ENCODE peak calls at places on chromosomes 3 and 15, in ten cellular contexts. O is activated naive CD4-positive, alpha-beta T cell treated with anti-CD3 and anti-CD28 coated beads, Interleukin-2, amount 50 U/mL, for 16 hours; S is AG09319; P is T-helper 2 cell; N is right cardiac atrium; X is GM13976; V is activated CD4-positive, alpha-beta T cell treated with anti-CD3 and anti-CD28 coated beads, Interleukin-2, amount 50 U/mL, for 1 hour; H is GM13977; R is OCI-LY7; Q is non-pigmented ciliary epithelial cell. I is an unnamed sample.
A peak's percentile ranks its signal among the peaks of the same experiment; 100 is the strongest.

GRCh38 chr3:111845996-111846395 is 13.1 kb upstream of the PHLDB2 start:
- DNase-seq in X (no peak), P (no peak), R (no peak), Q (no peak), S (no peak), H (no peak), O (no peak), V (no peak), N (no peak), I (no peak)

GRCh38 chr3:58563386-58564035 is 13.7 kb downstream of the FAM107A start:
- DNase-seq in Q (no peak), V (no peak), X (no peak), R (no peak), O (no peak), H (no peak), S (no peak), N (no peak), P (no peak), I (peak; percentile 74)

GRCh38 chr3:145739926-145740325 is 421.1 kb downstream of the PLOD2 start:
- DNase-seq in P (no peak), O (no peak), H (no peak), S (no peak), N (no peak), Q (peak; percentile 20), V (no peak), X (no peak), R (no peak), I (no peak)

GRCh38 chr15:65942436-65942835 is 73.1 kb downstream of the RAB11A start:
- DNase-seq in Q (no peak), O (no peak), R (no peak), P (peak; percentile 90), V (no peak), X (no peak), S (no peak), N (no peak), H (no peak), I (no peak)

GRCh38 chr3:38519000-38519399 is 22.9 kb downstream of the EXOG start:
- DNase-seq in Q (no peak), S (no peak), V (no peak), N (no peak), X (no peak), H (no peak), O (no peak), P (no peak), R (no peak), I (no peak)

GRCh38 chr3:62873672-62874397 is 1.4 kb downstream of the CADPS start:
- DNase-seq in P (no peak), R (peak; percentile 92), X (peak; percentile 16), V (no peak), Q (no peak), S (no peak), O (no peak), H (peak; percentile 18), N (peak; percentile 35), I (no peak)

GRCh38 chr3:196202516-196202970 is 8.7 kb downstream of the ZDHHC19 start:
- DNase-seq in S (no peak), Q (no peak), H (no peak), R (no peak), N (peak; percentile 59), O (no peak), V (no peak), P (no peak), X (peak; percentile 73), I (no peak)

GRCh38 chr3:17935217-17935616 is 192.8 kb upstream of the TBC1D5 start:
- DNase-seq in V (no peak), X (no peak), O (no peak), H (no peak), R (no peak), N (no peak), Q (no peak), S (no peak), P (no peak), I (no peak)

GRCh38 chr3:111392911-111393351 is 149.1 kb upstream of the CD96 start:
- DNase-seq in P (peak; percentile 77), V (peak; percentile 5), O (no peak), S (no peak), N (no peak), R (peak; percentile 0), H (no peak), X (no peak), Q (no peak), I (peak; percentile 61)

GRCh38 chr3:14796403-14797077 is 22.2 kb upstream of the FGD5 start:
- DNase-seq in N (no peak), V (no peak), O (no peak), H (no peak), R (no peak), P (no peak), S (no peak), X (no peak), Q (no peak), I (no peak)

GRCh38 chr3:196941846-196942225 is 492 bp downstream of the NCBP2 start:
- DNase-seq in H (peak; percentile 67), O (peak; percentile 75), V (peak; percentile 57), R (peak; percentile 60), N (peak; percentile 46), X (peak; percentile 76), P (peak; percentile 66), S (peak; percentile 10), Q (peak; percentile 18), I (no peak)

GRCh38 chr3:60095511-60095910 is 1045.7 kb upstream of the CFAP20DC start:
- DNase-seq in V (no peak), S (no peak), R (no peak), Q (no peak), X (no peak), H (no peak), O (no peak), N (no peak), P (no peak), I (no peak)

GRCh38 chr3:161576733-161577510 is 80.3 kb downstream of the OTOL1 start:
- DNase-seq in H (no peak), R (no peak), V (no peak), P (no peak), O (no peak), Q (no peak), N (no peak), X (no peak), S (no peak), I (no peak)

GRCh38 chr15:69468241-69469121 is 15.9 kb downstream of the RPLP1 start:
- DNase-seq in R (no peak), H (peak; percentile 49), Q (peak; percentile 60), N (no peak), S (no peak), P (peak; percentile 91), V (peak; percentile 80), O (peak; percentile 81), X (peak; percentile 56), I (peak; percentile 81)

GRCh38 chr3:18734309-18734708 is 309.2 kb upstream of the SATB1 start:
- DNase-seq in P (no peak), R (no peak), O (no peak), N (no peak), Q (no peak), X (no peak), S (no peak), V (no peak), H (no peak), I (no peak)

GRCh38 chr15:77255385-77255784 is 164.5 kb downstream of the PEAK1 start:
- DNase-seq in P (no peak), X (no peak), H (no peak), Q (no peak), R (no peak), N (no peak), O (no peak), V (no peak), S (no peak), I (no peak)

GRCh38 chr3:175260145-175260794 is 401.1 kb downstream of the NAALADL2 start:
- DNase-seq in R (no peak), Q (peak; percentile 52), N (no peak), S (no peak), O (no peak), X (no peak), P (no peak), H (no peak), V (no peak), I (no peak)

I was measured in PC-9.